ENCODE peak calls at places on chromosomes 3 and 15, in eight cellular contexts. One of them, this sample, is unnamed.

GRCh38 chr15:59185725-59186124 is 20.9 kb upstream of the LDHAL6B start:
- DNase-seq in stimulated activated CD4-positive, alpha-beta T cell treated with anti-CD3 and anti-CD28 coated beads, TNF-alpha, amount 100 ng/mL, for 4 hours: no peak
- DNase-seq in adipocyte: no peak
- DNase-seq in midbrain: no peak
- DNase-seq in colonic mucosa: no peak
- DNase-seq in DND-41: no peak
- DNase-seq in brain pericyte: no peak
- DNase-seq in foreskin fibroblast: no peak
- DNase-seq in this sample: peak

GRCh38 chr3:56962200-56962599 is 98.3 kb upstream of the SPATA12 start:
- DNase-seq in stimulated activated CD4-positive, alpha-beta T cell treated with anti-CD3 and anti-CD28 coated beads, TNF-alpha, amount 100 ng/mL, for 4 hours: no peak
- DNase-seq in adipocyte: no peak
- DNase-seq in midbrain: no peak
- DNase-seq in colonic mucosa: no peak
- DNase-seq in DND-41: no peak
- DNase-seq in brain pericyte: no peak
- DNase-seq in foreskin fibroblast: no peak
- DNase-seq in this sample: no peak

GRCh38 chr15:73341886-73342600 is 26.7 kb downstream of the HCN4 start:
- DNase-seq in stimulated activated CD4-positive, alpha-beta T cell treated with anti-CD3 and anti-CD28 coated beads, TNF-alpha, amount 100 ng/mL, for 4 hours: no peak
- DNase-seq in adipocyte: no peak
- DNase-seq in midbrain: no peak
- DNase-seq in colonic mucosa: no peak
- DNase-seq in DND-41: no peak
- DNase-seq in brain pericyte: no peak
- DNase-seq in foreskin fibroblast: no peak
- DNase-seq in this sample: no peak

GRCh38 chr3:33372218-33373081 is 67.8 kb downstream of the UBP1 start:
- DNase-seq in stimulated activated CD4-positive, alpha-beta T cell treated with anti-CD3 and anti-CD28 coated beads, TNF-alpha, amount 100 ng/mL, for 4 hours: peak
- DNase-seq in adipocyte: peak
- DNase-seq in midbrain: peak
- DNase-seq in colonic mucosa: peak
- DNase-seq in DND-41: peak
- DNase-seq in brain pericyte: peak
- DNase-seq in foreskin fibroblast: peak
- DNase-seq in this sample: peak

GRCh38 chr3:190017575-190018288 is 103.0 kb downstream of the P3H2 start:
- DNase-seq in stimulated activated CD4-positive, alpha-beta T cell treated with anti-CD3 and anti-CD28 coated beads, TNF-alpha, amount 100 ng/mL, for 4 hours: no peak
- DNase-seq in adipocyte: peak
- DNase-seq in midbrain: peak
- DNase-seq in colonic mucosa: peak
- DNase-seq in DND-41: no peak
- DNase-seq in brain pericyte: no peak
- DNase-seq in foreskin fibroblast: peak
- DNase-seq in this sample: no peak

GRCh38 chr3:187315872-187316271 is 24.3 kb upstream of the MASP1 start:
- DNase-seq in stimulated activated CD4-positive, alpha-beta T cell treated with anti-CD3 and anti-CD28 coated beads, TNF-alpha, amount 100 ng/mL, for 4 hours: no peak
- DNase-seq in adipocyte: no peak
- DNase-seq in midbrain: no peak
- DNase-seq in colonic mucosa: no peak
- DNase-seq in DND-41: no peak
- DNase-seq in brain pericyte: no peak
- DNase-seq in foreskin fibroblast: no peak
- DNase-seq in this sample: no peak

GRCh38 chr15:57340673-57341259 is 35.5 kb upstream of the CGNL1 start:
- DNase-seq in stimulated activated CD4-positive, alpha-beta T cell treated with anti-CD3 and anti-CD28 coated beads, TNF-alpha, amount 100 ng/mL, for 4 hours: no peak
- DNase-seq in adipocyte: peak
- DNase-seq in midbrain: peak
- DNase-seq in colonic mucosa: peak
- DNase-seq in DND-41: peak
- DNase-seq in brain pericyte: no peak
- DNase-seq in foreskin fibroblast: peak
- DNase-seq in this sample: peak

GRCh38 chr3:149224736-149225594 is 3.3 kb upstream of the CP start:
- DNase-seq in stimulated activated CD4-positive, alpha-beta T cell treated with anti-CD3 and anti-CD28 coated beads, TNF-alpha, amount 100 ng/mL, for 4 hours: no peak
- DNase-seq in adipocyte: peak
- DNase-seq in midbrain: peak
- DNase-seq in colonic mucosa: no peak
- DNase-seq in DND-41: no peak
- DNase-seq in brain pericyte: no peak
- DNase-seq in foreskin fibroblast: peak
- DNase-seq in this sample: no peak

GRCh38 chr3:81554805-81555204 is 206.6 kb downstream of the GBE1 start:
- DNase-seq in stimulated activated CD4-positive, alpha-beta T cell treated with anti-CD3 and anti-CD28 coated beads, TNF-alpha, amount 100 ng/mL, for 4 hours: no peak
- DNase-seq in adipocyte: no peak
- DNase-seq in midbrain: no peak
- DNase-seq in colonic mucosa: no peak
- DNase-seq in DND-41: no peak
- DNase-seq in brain pericyte: no peak
- DNase-seq in foreskin fibroblast: no peak
- DNase-seq in this sample: no peak

GRCh38 chr3:57019057-57019456 is 41.4 kb upstream of the SPATA12 start:
- DNase-seq in stimulated activated CD4-positive, alpha-beta T cell treated with anti-CD3 and anti-CD28 coated beads, TNF-alpha, amount 100 ng/mL, for 4 hours: no peak
- DNase-seq in adipocyte: no peak
- DNase-seq in midbrain: no peak
- DNase-seq in colonic mucosa: no peak
- DNase-seq in DND-41: no peak
- DNase-seq in brain pericyte: no peak
- DNase-seq in foreskin fibroblast: no peak
- DNase-seq in this sample: no peak

GRCh38 chr3:121488628-121489027 is 57.2 kb downstream of the POLQ start:
- DNase-seq in stimulated activated CD4-positive, alpha-beta T cell treated with anti-CD3 and anti-CD28 coated beads, TNF-alpha, amount 100 ng/mL, for 4 hours: no peak
- DNase-seq in adipocyte: no peak
- DNase-seq in midbrain: no peak
- DNase-seq in colonic mucosa: no peak
- DNase-seq in DND-41: no peak
- DNase-seq in brain pericyte: no peak
- DNase-seq in foreskin fibroblast: no peak
- DNase-seq in this sample: no peak